ENCODE peak calls at places on chromosomes 2 and 18, in five cellular contexts. F is NT2/D1, N is HepG2, B is H1, C is GM12878. S is an unnamed sample.

GRCh38 chr2:207155516-207155915 is 10.2 kb downstream of the KLF7 start:
- DNase-seq in B (no peak), N (no peak), C (no peak), F (no peak), S (no peak)

GRCh38 chr2:160652236-160652635 is 158.6 kb upstream of the RBMS1 start:
- DNase-seq in N (no peak), C (no peak), B (no peak), F (no peak), S (no peak)

GRCh38 chr18:2997429-2997828 is 15.5 kb downstream of the LPIN2 start:
- DNase-seq in F (no peak), B (no peak), N (no peak), C (no peak), S (no peak)

GRCh38 chr2:29006986-29007301 is 25.8 kb downstream of the TOGARAM2 start:
- DNase-seq in N (no peak), C (no peak), B (no peak), F (no peak), S (no peak)

GRCh38 chr18:55833543-55833942 is 245.6 kb upstream of the TCF4 start:
- DNase-seq in C (no peak), B (no peak), N (no peak), F (no peak), S (no peak)

GRCh38 chr2:88575051-88575450 is 52.2 kb downstream of the EIF2AK3 start:
- DNase-seq in C (no peak), F (no peak), B (no peak), N (no peak), S (no peak)

GRCh38 chr18:35619468-35619867 is 37.9 kb downstream of the GALNT1 start:
- DNase-seq in F (no peak), B (no peak), C (no peak), N (no peak), S (no peak)

GRCh38 chr18:4125246-4125938 is 329.7 kb downstream of the DLGAP1 start:
- DNase-seq in F (peak), C (no peak), N (no peak), B (no peak), S (no peak)

GRCh38 chr2:7825591-7826312 is 856.1 kb upstream of the ID2 start:
- DNase-seq in B (no peak), N (peak), C (peak), F (no peak), S (no peak)

GRCh38 chr2:202965810-202966454 is 48.7 kb upstream of the NBEAL1 start:
- DNase-seq in N (peak), C (peak), F (peak), B (no peak), S (no peak)

GRCh38 chr2:21103274-21103891 is 20.4 kb upstream of the TDRD15 start:
- DNase-seq in B (no peak), N (peak), F (no peak), C (no peak), S (no peak)

GRCh38 chr2:159208449-159208848 is 78.1 kb downstream of the WDSUB1 start:
- DNase-seq in N (no peak), F (no peak), B (no peak), C (no peak), S (no peak)

GRCh38 chr2:11128258-11128951 is 26.9 kb upstream of the SLC66A3 start:
- DNase-seq in B (no peak), F (no peak), N (no peak), C (no peak), S (no peak)

GRCh38 chr2:44618378-44619023 is 256.8 kb downstream of the CAMKMT start:
- DNase-seq in N (no peak), B (no peak), C (no peak), F (no peak), S (no peak)

GRCh38 chr2:55088400-55088799 is 38.1 kb upstream of the RTN4 start:
- DNase-seq in N (no peak), F (no peak), B (no peak), C (no peak), S (no peak)
- TF ChIP-seq SUZ12 in N (no peak), F (no peak), B (no peak), C (no peak), S (no peak)

GRCh38 chr2:96507957-96508520 is 2.9 kb upstream of the NEURL3 start:
- DNase-seq in N (peak), F (no peak), B (peak), C (no peak), S (peak)
- TF ChIP-seq SUZ12 in N (no peak), F (no peak), B (no peak), C (no peak), S (no peak)

GRCh38 chr2:145283131-145283530 is 763.2 kb upstream of the ZEB2 start:
- DNase-seq in N (no peak), C (no peak), F (no peak), B (no peak), S (no peak)

GRCh38 chr2:145273840-145274239 is 753.9 kb upstream of the ZEB2 start:
- DNase-seq in N (no peak), C (no peak), F (no peak), B (no peak), S (no peak)

GRCh38 chr2:145277922-145278321 is 758.0 kb upstream of the ZEB2 start:
- DNase-seq in F (no peak), B (no peak), N (no peak), C (no peak), S (no peak)
- TF ChIP-seq SUZ12 in F (no peak), B (no peak), N (no peak), C (no peak), S (no peak)

GRCh38 chr2:222256250-222256649 is 42.5 kb downstream of the PAX3 start:
- DNase-seq in B (no peak), C (no peak), N (no peak), F (no peak), S (no peak)
- TF ChIP-seq SUZ12 in B (no peak), C (no peak), N (no peak), F (no peak), S (no peak)

GRCh38 chr2:71609029-71609428 is 155.7 kb downstream of the DYSF start:
- DNase-seq in C (no peak), F (no peak), N (no peak), B (no peak), S (no peak)
- TF ChIP-seq SUZ12 in C (no peak), F (no peak), N (no peak), B (no peak), S (no peak)

DNA sequence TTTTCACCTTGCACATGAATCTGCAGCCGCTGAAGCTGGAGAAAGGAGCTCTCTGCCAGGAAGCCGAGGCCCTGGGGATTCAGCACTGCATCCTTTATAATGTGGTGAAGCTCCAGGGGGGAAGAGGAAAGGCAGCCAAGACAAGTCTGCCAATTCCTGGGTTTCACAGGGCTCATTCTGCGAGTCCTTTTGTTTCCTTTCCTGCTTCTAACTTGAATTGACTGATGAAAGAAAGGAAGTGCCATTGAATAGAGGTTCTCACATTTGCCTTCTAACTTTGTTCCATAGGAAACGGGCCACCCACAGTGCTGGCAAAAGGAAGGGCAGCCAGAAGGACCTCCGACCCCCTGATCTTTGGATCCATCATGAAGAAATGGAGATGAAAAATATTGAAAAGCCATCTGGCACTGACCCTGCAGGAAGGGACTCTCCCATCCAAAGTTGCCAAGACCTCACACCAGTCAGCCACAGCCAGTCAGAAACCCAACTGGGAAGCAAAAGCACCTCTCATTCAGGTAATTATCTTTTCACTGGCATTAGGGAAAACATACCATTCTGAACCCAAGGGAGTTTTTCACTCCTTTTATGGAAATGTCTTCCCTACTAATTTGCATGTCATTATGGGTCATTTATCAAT is 765.4 kb downstream of the MBD2 start:
- DNase-seq in N (no peak), C (no peak), B (peak), F (no peak), S (no peak)
- TF ChIP-seq SUZ12 in N (no peak), C (no peak), B (no peak), F (no peak), S (no peak)

GRCh38 chr18:46055841-46056240 is 16.2 kb downstream of the PSTPIP2 start:
- DNase-seq in F (no peak), N (no peak), B (no peak), C (no peak), S (no peak)

GRCh38 chr18:46050268-46050667 is 21.8 kb downstream of the PSTPIP2 start:
- DNase-seq in B (peak), F (no peak), C (no peak), N (no peak), S (no peak)

GRCh38 chr18:46054956-46055831 is 16.9 kb downstream of the PSTPIP2 start:
- DNase-seq in B (peak), N (no peak), F (no peak), C (no peak), S (no peak)

GRCh38 chr18:46051731-46052461 is 20.2 kb downstream of the PSTPIP2 start:
- DNase-seq in N (peak), C (no peak), B (peak), F (no peak), S (no peak)

DNA sequence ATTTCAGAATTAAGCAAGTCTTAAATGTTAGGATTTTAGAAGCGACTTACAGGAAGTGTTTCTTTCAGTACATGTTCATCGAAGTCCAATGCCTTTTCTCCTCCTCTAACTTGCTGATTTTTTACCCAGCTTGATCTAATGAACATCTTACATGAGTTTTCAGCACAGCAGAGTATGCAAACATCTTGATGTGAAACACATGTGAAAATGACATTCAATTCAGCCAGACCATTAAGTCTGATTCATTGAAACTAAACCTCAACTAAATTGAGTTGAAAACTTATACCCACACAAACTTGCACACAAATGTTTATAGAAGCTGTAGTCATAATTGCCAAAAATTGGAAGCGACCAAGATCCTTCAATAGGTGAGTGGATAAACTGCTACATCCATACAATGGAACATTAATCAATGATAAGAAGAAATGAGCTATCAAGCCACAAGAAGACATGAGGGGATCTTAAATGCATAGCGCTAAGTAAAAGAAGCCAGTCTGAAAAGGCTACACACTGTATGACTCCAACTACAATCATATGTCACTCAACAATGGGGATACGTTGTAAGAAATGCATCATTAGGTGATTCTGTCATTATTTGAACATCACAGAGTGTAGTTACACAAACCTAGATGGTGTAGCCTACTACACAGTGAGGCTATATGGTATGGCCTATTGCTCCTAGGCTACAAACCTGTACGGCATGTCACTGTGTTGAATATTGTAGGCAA is 18.5 kb downstream of the PSTPIP2 start:
- DNase-seq in N (no peak), F (no peak), B (no peak), C (no peak), S (no peak)
- TF ChIP-seq SUZ12 in N (no peak), F (no peak), B (no peak), C (no peak), S (no peak)

GRCh38 chr2:199379251-199379650 is 78.5 kb downstream of the SATB2 start:
- DNase-seq in F (no peak), N (no peak), C (no peak), B (no peak), S (no peak)
- TF ChIP-seq SUZ12 in F (no peak), N (no peak), C (no peak), B (no peak), S (no peak)

GRCh38 chr2:85433511-85434089 is 15.1 kb downstream of the SH2D6 start:
- DNase-seq in F (no peak), B (no peak), N (no peak), C (no peak), S (no peak)

GRCh38 chr2:85429924-85430289 is 11.4 kb downstream of the SH2D6 start:
- DNase-seq in B (no peak), C (no peak), N (no peak), F (no peak), S (no peak)

GRCh38 chr2:85430780-85431601 is 12.5 kb downstream of the SH2D6 start:
- DNase-seq in F (peak), C (no peak), N (no peak), B (peak), S (no peak)

GRCh38 chr2:85429213-85429923 is 10.9 kb downstream of the SH2D6 start:
- DNase-seq in N (peak), B (no peak), F (no peak), C (no peak), S (no peak)

DNA sequence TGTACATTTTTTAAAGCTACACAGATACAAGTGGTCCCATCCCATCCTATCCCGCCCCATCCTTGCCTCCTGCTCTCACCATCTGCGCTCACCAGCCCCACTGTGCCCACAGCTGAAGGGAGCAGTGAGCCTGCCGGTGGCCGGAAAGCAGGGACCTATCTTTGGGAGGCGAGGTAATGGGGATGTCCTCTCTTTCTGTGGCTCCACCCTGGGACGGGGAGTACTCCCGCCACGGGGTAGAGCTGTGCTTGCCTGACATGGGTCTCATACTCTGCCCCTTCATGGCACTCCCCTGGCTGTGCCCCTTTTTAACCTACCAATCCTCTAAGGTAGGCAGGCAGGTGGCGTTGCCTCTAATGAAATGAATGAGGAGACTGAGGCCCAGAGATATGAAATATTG is 13.3 kb downstream of the SH2D6 start:
- DNase-seq in B (no peak), C (no peak), N (no peak), F (no peak), S (no peak)
- TF ChIP-seq SUZ12 in B (no peak), C (no peak), N (no peak), F (no peak), S (no peak)

DNA sequence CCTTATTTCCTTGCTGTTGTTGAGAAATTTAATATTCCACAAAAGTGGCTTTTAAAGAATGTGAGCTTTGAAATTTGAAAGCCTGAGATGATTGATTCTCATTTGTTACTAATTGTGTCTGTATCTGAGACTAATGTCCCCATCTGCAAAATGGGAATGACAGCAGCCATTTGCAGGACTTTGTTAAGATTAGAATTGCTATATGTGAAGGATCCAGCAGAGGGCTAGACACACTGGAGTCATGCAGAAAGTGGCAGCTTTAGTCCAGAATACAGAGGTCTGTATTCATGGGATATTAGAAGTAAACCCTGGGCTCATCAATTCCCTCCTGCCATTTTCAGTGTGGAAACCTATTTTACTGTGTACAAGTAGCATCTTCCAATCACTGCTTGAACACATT is 296.5 kb upstream of the GYPC start:
- DNase-seq in B (no peak), F (no peak), C (no peak), N (no peak), S (peak)
- TF ChIP-seq SUZ12 in B (no peak), F (no peak), C (no peak), N (no peak), S (no peak)